ENCODE peak calls at places on chromosomes 7 and 10, in seven cellular contexts. A is fibroblast of the conjunctiva, N is left ventricle myocardium superior, F is LHCN-M2, U is transverse colon, G is left colon, M is NCI-H2171 treated with DMSO at 0.1 percent for 48 hours. I is an unnamed sample.

GRCh38 chr10:11430421-11431275 is 180.8 kb downstream of the USP6NL start:
- DNase-seq in M (no peak), U (no peak), N (no peak), F (no peak), G (no peak), A (no peak), I (no peak)

GRCh38 chr10:120732643-120733313 is 118.4 kb upstream of the WDR11 start:
- DNase-seq in A (no peak), N (no peak), G (no peak), M (no peak), U (no peak), F (no peak), I (no peak)

GRCh38 chr10:88515235-88515634 is 67.9 kb downstream of the RNLS start:
- DNase-seq in M (no peak), U (no peak), F (no peak), G (no peak), A (no peak), N (no peak), I (no peak)

GRCh38 chr10:92848441-92849233 is at the start of gene EXOC6:
- DNase-seq in A (peak), G (peak), F (peak), M (peak), U (peak), N (peak), I (peak)

GRCh38 chr7:43148161-43148731 is 35.8 kb downstream of the HECW1 start:
- DNase-seq in F (peak), N (no peak), M (no peak), U (no peak), G (no peak), A (no peak), I (no peak)

GRCh38 chr10:35012781-35013180 is 77.4 kb downstream of the CUL2 start:
- DNase-seq in N (no peak), U (no peak), G (no peak), F (no peak), A (no peak), M (no peak), I (peak)

GRCh38 chr10:100970076-100970913 is 991 bp downstream of the SEMA4G start:
- DNase-seq in G (peak), M (no peak), U (peak), F (no peak), N (no peak), A (no peak), I (peak)

GRCh38 chr7:33868151-33868550 is 37.2 kb upstream of the BMPER start:
- DNase-seq in F (peak), M (no peak), A (no peak), U (no peak), G (no peak), N (no peak), I (no peak)

GRCh38 chr10:89567566-89568245 is 32.3 kb upstream of the SLC16A12 start:
- DNase-seq in U (no peak), N (no peak), G (no peak), F (peak), M (no peak), A (no peak), I (no peak)

GRCh38 chr10:90817173-90817889 is 40.5 kb downstream of the HTR7 start:
- DNase-seq in F (no peak), N (no peak), G (no peak), U (no peak), M (no peak), A (no peak), I (no peak)

I was measured in H7.